ENCODE peak calls at places on chromosomes 12 and 14, in five cellular contexts. M, F, D, N and G are unnamed samples.

GRCh38 chr12:16607895-16608294 is 1.9 kb upstream of the LMO3 start:
- DNase-seq in M (no peak), F (no peak), D (no peak), N (no peak), G (no peak)

GRCh38 chr12:93979189-93979588 is 169.2 kb upstream of the PLXNC1 start:
- DNase-seq in M (no peak), F (no peak), D (no peak), N (no peak), G (no peak)

GRCh38 chr14:96400495-96400894 is 8.6 kb downstream of the AK7 start:
- DNase-seq in M (no peak), F (no peak), D (no peak), N (no peak), G (no peak)

GRCh38 chr12:4763549-4763948 is 43.3 kb downstream of the GALNT8 start:
- DNase-seq in M (peak), F (no peak), D (no peak), N (no peak), G (peak)

GRCh38 chr12:67422081-67422480 is 152.9 kb downstream of the CAND1 start:
- DNase-seq in M (no peak), F (no peak), D (no peak), N (no peak), G (no peak)

GRCh38 chr14:57982802-57983201 is 116.9 kb upstream of the SLC35F4 start:
- DNase-seq in M (no peak), F (peak), D (no peak), N (no peak), G (no peak)

GRCh38 chr12:117018276-117018675 is 80.9 kb downstream of the TESC start:
- DNase-seq in M (no peak), F (no peak), D (no peak), N (no peak), G (no peak)

GRCh38 chr12:89181271-89181920 is 170.9 kb downstream of the DUSP6 start:
- DNase-seq in M (no peak), F (no peak), D (peak), N (no peak), G (no peak)

GRCh38 chr12:12749433-12749832 is 32.3 kb downstream of the CDKN1B start:
- DNase-seq in M (no peak), F (no peak), D (peak), N (no peak), G (no peak)

GRCh38 chr14:93301821-93302447 is 30.9 kb downstream of the BTBD7 start:
- DNase-seq in M (no peak), F (no peak), D (no peak), N (no peak), G (no peak)

GRCh38 chr12:100356646-100357223 is at the start of gene SLC17A8:
- DNase-seq in M (peak), F (no peak), D (peak), N (no peak), G (no peak)

GRCh38 chr12:96416033-96416790 is 16.0 kb upstream of the CDK17 start:
- DNase-seq in M (no peak), F (no peak), D (peak), N (no peak), G (no peak)

GRCh38 chr14:51539571-51540037 is 112.1 kb upstream of the FRMD6 start:
- DNase-seq in M (no peak), F (no peak), D (peak), N (no peak), G (no peak)

GRCh38 chr14:81464253-81465001 is 64.3 kb upstream of the STON2 start:
- DNase-seq in M (peak), F (no peak), D (peak), N (no peak), G (no peak)

GRCh38 chr14:95463173-95463901 is 53.1 kb downstream of the SYNE3 start:
- DNase-seq in M (no peak), F (no peak), D (no peak), N (no peak), G (no peak)

GRCh38 chr12:47097276-47097896 is 17.6 kb upstream of the AMIGO2 start:
- DNase-seq in M (no peak), F (no peak), D (peak), N (no peak), G (no peak)

GRCh38 chr12:53229454-53229853 is 2.6 kb downstream of the RARG start:
- DNase-seq in M (no peak), F (no peak), D (no peak), N (no peak), G (no peak)

GRCh38 chr14:20454359-20454644 is 310 bp downstream of the OSGEP start:
- DNase-seq in M (no peak), F (no peak), D (no peak), N (no peak), G (peak)